ENCODE peak calls at places on chromosome 11, in six cellular contexts. K, H, M, D, S and R are unnamed samples.
A peak's percentile ranks its signal among the peaks of the same experiment; 100 is the strongest.

GRCh38 chr11:95229199-95230053 is 1.6 kb downstream of the SESN3 start:
- DNase-seq in D (no peak), S (no peak), K (no peak), M (peak; percentile 60), H (peak; percentile 22), R (peak; percentile 73)

GRCh38 chr11:11422291-11423128 is 69.5 kb upstream of the CSNK2A3 start:
- DNase-seq in K (no peak), D (no peak), H (no peak), S (peak; percentile 38), M (no peak), R (no peak)

GRCh38 chr11:110355011-110355744 is 58.8 kb upstream of the RDX start:
- DNase-seq in M (peak; percentile 31), K (no peak), S (no peak), H (no peak), D (no peak), R (no peak)

GRCh38 chr11:9090488-9091043 is 833 bp downstream of the SCUBE2 start:
- DNase-seq in D (no peak), S (no peak), M (no peak), K (no peak), H (no peak), R (no peak)

GRCh38 chr11:119185916-119186634 is 800 bp downstream of the NHERF4 start:
- DNase-seq in H (no peak), M (no peak), D (no peak), S (no peak), K (no peak), R (no peak)

GRCh38 chr11:68584097-68584496 is 100.2 kb upstream of the GAL start:
- DNase-seq in D (peak; percentile 10), M (peak; percentile 22), H (peak; percentile 56), K (peak; percentile 51), S (peak; percentile 54), R (peak; percentile 20)

GRCh38 chr11:110425751-110426545 is 3.8 kb upstream of the FDX1 start:
- DNase-seq in K (no peak), M (no peak), H (no peak), D (no peak), S (peak; percentile 20), R (no peak)

GRCh38 chr11:128463386-128463829 is 124.0 kb downstream of the ETS1 start:
- DNase-seq in K (no peak), H (no peak), M (no peak), D (no peak), S (no peak), R (no peak)

GRCh38 chr11:119363874-119364590 is 17.5 kb downstream of the USP2 start:
- DNase-seq in S (peak; percentile 49), H (peak; percentile 55), D (peak; percentile 35), M (peak; percentile 74), K (peak; percentile 61), R (no peak)

GRCh38 chr11:45857834-45858492 is 10.7 kb downstream of the CRY2 start:
- DNase-seq in H (no peak), K (no peak), S (no peak), M (peak; percentile 59), D (no peak), R (peak; percentile 77)

GRCh38 chr11:120863359-120863758 is 160.5 kb upstream of the TBCEL start:
- DNase-seq in M (no peak), K (no peak), H (no peak), D (no peak), S (peak; percentile 71), R (no peak)

GRCh38 chr11:96794152-96794551 is 404.3 kb downstream of the JRKL start:
- DNase-seq in H (no peak), D (no peak), K (no peak), S (peak; percentile 33), M (no peak), R (no peak)

GRCh38 chr11:86245369-86246292 is 1.1 kb downstream of the EED start:
- DNase-seq in H (peak; percentile 7), S (no peak), D (peak; percentile 8), K (no peak), M (no peak), R (peak; percentile 18)

GRCh38 chr11:95111923-95112540 is 22.4 kb downstream of the ENDOD1 start:
- DNase-seq in K (no peak), D (no peak), H (no peak), M (no peak), S (no peak), R (no peak)

GRCh38 chr11:94328587-94329080 is 24.3 kb downstream of the IZUMO1R start:
- DNase-seq in M (no peak), H (no peak), D (no peak), K (no peak), S (no peak), R (no peak)

GRCh38 chr11:62792193-62792575 is 378 bp upstream of the TMEM223 start:
- DNase-seq in D (no peak), M (no peak), K (no peak), S (no peak), H (no peak), R (no peak)

GRCh38 chr11:117020873-117021564 is 77.2 kb downstream of the SIK3 start:
- DNase-seq in M (no peak), D (no peak), K (no peak), H (no peak), S (no peak), R (no peak)

GRCh38 chr11:34792814-34793241 is 123.4 kb downstream of the APIP start:
- DNase-seq in S (no peak), D (no peak), K (no peak), M (peak; percentile 33), H (no peak), R (peak; percentile 91)

GRCh38 chr11:125448136-125448535 is 47.9 kb downstream of the FEZ1 start:
- DNase-seq in S (peak; percentile 64), H (no peak), D (no peak), M (peak; percentile 40), K (no peak), R (no peak)

GRCh38 chr11:81005595-81005994 is 1564.8 kb upstream of the TENM4 start:
- DNase-seq in S (peak; percentile 90), K (no peak), M (no peak), D (no peak), H (no peak), R (no peak)

GRCh38 chr11:132100583-132100982 is 730.2 kb downstream of the NTM start:
- DNase-seq in H (no peak), K (no peak), D (no peak), M (no peak), S (no peak), R (no peak)

GRCh38 chr11:111585371-111585770 is 16.9 kb upstream of the SIK2 start:
- DNase-seq in M (no peak), D (no peak), H (no peak), S (peak; percentile 52), K (no peak), R (no peak)

GRCh38 chr11:22670803-22671202 is 4.4 kb downstream of the GAS2 start:
- DNase-seq in H (peak; percentile 38), K (no peak), D (no peak), S (peak; percentile 28), M (peak; percentile 43), R (peak; percentile 79)

GRCh38 chr11:73270089-73270854 is 1.9 kb upstream of the P2RY6 start:
- DNase-seq in M (no peak), S (no peak), H (no peak), K (no peak), D (no peak), R (no peak)

GRCh38 chr11:78659326-78660319 is 85.0 kb upstream of the NARS2 start:
- DNase-seq in S (no peak), D (no peak), K (no peak), M (no peak), H (no peak), R (no peak)

GRCh38 chr11:36357831-36358230 is 61.7 kb downstream of the PRR5L start:
- DNase-seq in K (no peak), M (no peak), D (no peak), S (no peak), H (no peak), R (no peak)

GRCh38 chr11:10407749-10408472 is 47.2 kb upstream of the AMPD3 start:
- DNase-seq in H (no peak), D (no peak), K (no peak), S (no peak), M (no peak), R (no peak)

GRCh38 chr11:132941024-132941646 is 591.2 kb downstream of the OPCML start:
- DNase-seq in D (no peak), H (peak; percentile 6), M (peak; percentile 51), S (peak; percentile 35), K (no peak), R (peak; percentile 67)